ENCODE peak calls at places on chromosomes 7 and 10, in six cellular contexts. K is T1000, V is neural progenitor cell, C is AG10803, B is T-cell, W is mucosa of gallbladder. Z is an unnamed sample.
A peak's percentile ranks its signal among the peaks of the same experiment; 100 is the strongest.

GRCh38 chr7:47326808-47327207 is 255.1 kb downstream of the TNS3 start:
- DNase-seq in K (no peak), V (peak; percentile 52), C (peak; percentile 81), B (no peak), W (no peak), Z (no peak)

GRCh38 chr7:156827587-156828203 is 65.3 kb downstream of the LMBR1 start:
- DNase-seq in K (no peak), V (peak; percentile 44), C (peak; percentile 36), B (no peak), W (no peak), Z (no peak)

GRCh38 chr10:124621637-124622036 is 122.5 kb downstream of the FAM53B start:
- DNase-seq in K (no peak), V (no peak), C (no peak), B (no peak), W (no peak), Z (no peak)

GRCh38 chr10:77809336-77809735 is 117.2 kb downstream of the DLG5 start:
- DNase-seq in K (no peak), V (no peak), C (no peak), B (no peak), W (no peak), Z (no peak)

GRCh38 chr7:88291401-88292173 is 15.1 kb downstream of the STEAP4 start:
- DNase-seq in K (no peak), V (no peak), C (no peak), B (no peak), W (peak; percentile 73), Z (no peak)

GRCh38 chr10:43931308-43931930 is 282.7 kb upstream of the ZNF32 start:
- DNase-seq in K (no peak), V (no peak), C (peak; percentile 89), B (no peak), W (no peak), Z (no peak)

GRCh38 chr7:57403601-57404342 is 46.2 kb upstream of the ZNF716 start:
- DNase-seq in K (peak; percentile 47), V (no peak), C (no peak), B (no peak), W (peak; percentile 75), Z (no peak)

GRCh38 chr10:32548208-32548607 is 102.3 kb downstream of the CCDC7 start:
- DNase-seq in K (no peak), V (no peak), C (no peak), B (no peak), W (no peak), Z (no peak)

GRCh38 chr7:47407821-47408674 is 173.9 kb downstream of the TNS3 start:
- DNase-seq in K (no peak), V (no peak), C (no peak), B (no peak), W (no peak), Z (no peak)

GRCh38 chr7:70455925-70456324 is 676.0 kb upstream of the GALNT17 start:
- DNase-seq in K (no peak), V (no peak), C (no peak), B (no peak), W (no peak), Z (no peak)

GRCh38 chr7:40000734-40001315 is 50.8 kb downstream of the CDK13 start:
- DNase-seq in K (no peak), V (no peak), C (no peak), B (no peak), W (no peak), Z (no peak)

GRCh38 chr10:110168601-110169481 is 38.6 kb upstream of the MXI1 start:
- DNase-seq in K (no peak), V (no peak), C (no peak), B (no peak), W (no peak), Z (no peak)

GRCh38 chr10:14645239-14645960 is 129.3 kb downstream of the FAM107B start:
- DNase-seq in K (no peak), V (no peak), C (no peak), B (no peak), W (no peak), Z (peak; percentile 12)

GRCh38 chr10:79245539-79246208 is 101.6 kb upstream of the PPIF start:
- DNase-seq in K (no peak), V (no peak), C (peak; percentile 37), B (no peak), W (no peak), Z (no peak)

GRCh38 chr10:61211468-61211867 is 241.7 kb downstream of the TMEM26 start:
- DNase-seq in K (no peak), V (no peak), C (no peak), B (no peak), W (no peak), Z (no peak)

GRCh38 chr10:98285416-98285815 is 17.4 kb upstream of the LOXL4 start:
- DNase-seq in K (no peak), V (no peak), C (no peak), B (no peak), W (no peak), Z (no peak)

GRCh38 chr10:69583106-69583505 is 9.9 kb upstream of the NEUROG3 start:
- DNase-seq in K (no peak), V (no peak), C (no peak), B (no peak), W (no peak), Z (no peak)

GRCh38 chr7:33685488-33685887 is 219.9 kb upstream of the BMPER start:
- DNase-seq in K (no peak), V (no peak), C (no peak), B (no peak), W (no peak), Z (no peak)

GRCh38 chr10:14409247-14409646 is 78.5 kb upstream of the FRMD4A start:
- DNase-seq in K (no peak), V (no peak), C (no peak), B (no peak), W (no peak), Z (no peak)

GRCh38 chr7:39589323-39590111 is 23.3 kb downstream of the YAE1 start:
- DNase-seq in K (peak; percentile 49), V (peak; percentile 44), C (peak; percentile 88), B (peak; percentile 31), W (no peak), Z (peak; percentile 80)

GRCh38 chr7:42747073-42747472 is 164.8 kb downstream of the C7orf25 start:
- DNase-seq in K (no peak), V (no peak), C (no peak), B (no peak), W (no peak), Z (no peak)

GRCh38 chr10:70729763-70730357 is 55.3 kb downstream of the TBATA start:
- DNase-seq in K (no peak), V (no peak), C (no peak), B (no peak), W (peak; percentile 25), Z (no peak)

GRCh38 chr10:93066544-93066913 is 5.9 kb downstream of the CYP26C1 start:
- DNase-seq in K (no peak), V (no peak), C (no peak), B (no peak), W (peak; percentile 8), Z (no peak)

GRCh38 chr7:102991540-102992214 is 78.9 kb downstream of the LRRC17 start:
- DNase-seq in K (peak; percentile 45), V (no peak), C (peak; percentile 86), B (no peak), W (peak; percentile 70), Z (no peak)

GRCh38 chr7:13911920-13912319 is 77.5 kb downstream of the ETV1 start:
- DNase-seq in K (no peak), V (no peak), C (no peak), B (no peak), W (no peak), Z (no peak)

GRCh38 chr7:102107474-102108104 is 179.1 kb upstream of the SH2B2 start:
- DNase-seq in K (no peak), V (no peak), C (no peak), B (no peak), W (no peak), Z (no peak)

GRCh38 chr10:132532784-132533560 is 4.6 kb upstream of the INPP5A start:
- DNase-seq in K (peak; percentile 90), V (no peak), C (peak; percentile 66), B (no peak), W (no peak), Z (no peak)

GRCh38 chr7:128176696-128177095 is 64.4 kb upstream of the LEP start:
- DNase-seq in K (no peak), V (no peak), C (no peak), B (no peak), W (no peak), Z (no peak)

Z was measured in central memory CD4-positive, alpha-beta T cell.